ENCODE peak calls at places on chromosome 3, in five cellular contexts. One of them, this sample, is unnamed.

GRCh38 chr3:57004154-57004730 is 56.2 kb upstream of the SPATA12 start:
- DNase-seq in tibial nerve: no peak
- DNase-seq in astrocyte of the spinal cord: no peak
- DNase-seq in bronchial epithelial cell: peak; percentile 75
- DNase-seq in body of pancreas: no peak
- DNase-seq in this sample: no peak

GRCh38 chr3:27521179-27521871 is 37.1 kb upstream of the SLC4A7 start:
- DNase-seq in bronchial epithelial cell: peak; percentile 99
- DNase-seq in tibial nerve: peak; percentile 61
- DNase-seq in astrocyte of the spinal cord: peak; percentile 84
- DNase-seq in body of pancreas: peak; percentile 56
- DNase-seq in this sample: no peak

GRCh38 chr3:137347817-137348368 is 390.1 kb downstream of the IL20RB start:
- DNase-seq in tibial nerve: no peak
- DNase-seq in bronchial epithelial cell: no peak
- DNase-seq in body of pancreas: no peak
- DNase-seq in astrocyte of the spinal cord: no peak
- DNase-seq in this sample: no peak

GRCh38 chr3:45153658-45154437 is 7.7 kb upstream of the CDCP1 start:
- DNase-seq in astrocyte of the spinal cord: no peak
- DNase-seq in bronchial epithelial cell: peak; percentile 62
- DNase-seq in body of pancreas: no peak
- DNase-seq in tibial nerve: no peak
- DNase-seq in this sample: no peak

GRCh38 chr3:111103807-111104206 is 32.2 kb downstream of the NECTIN3 start:
- DNase-seq in tibial nerve: no peak
- DNase-seq in body of pancreas: no peak
- DNase-seq in astrocyte of the spinal cord: no peak
- DNase-seq in bronchial epithelial cell: peak; percentile 32
- DNase-seq in this sample: no peak

GRCh38 chr3:53157974-53158580 is 2.9 kb upstream of the PRKCD start:
- DNase-seq in astrocyte of the spinal cord: no peak
- DNase-seq in bronchial epithelial cell: no peak
- DNase-seq in tibial nerve: no peak
- DNase-seq in body of pancreas: peak; percentile 46
- DNase-seq in this sample: no peak

GRCh38 chr3:126154391-126155279 is 25.8 kb downstream of the ALDH1L1 start:
- DNase-seq in tibial nerve: no peak
- DNase-seq in bronchial epithelial cell: no peak
- DNase-seq in body of pancreas: no peak
- DNase-seq in astrocyte of the spinal cord: no peak
- DNase-seq in this sample: no peak

GRCh38 chr3:47874913-47875312 is 72.0 kb downstream of the DHX30 start:
- DNase-seq in bronchial epithelial cell: peak; percentile 87
- DNase-seq in body of pancreas: no peak
- DNase-seq in tibial nerve: no peak
- DNase-seq in astrocyte of the spinal cord: no peak
- DNase-seq in this sample: no peak

GRCh38 chr3:65029130-65029529 is 341.3 kb upstream of the ADAMTS9 start:
- DNase-seq in astrocyte of the spinal cord: no peak
- DNase-seq in bronchial epithelial cell: no peak
- DNase-seq in tibial nerve: no peak
- DNase-seq in body of pancreas: no peak
- DNase-seq in this sample: no peak

GRCh38 chr3:100213891-100214573 is 46.8 kb upstream of the TBC1D23 start:
- DNase-seq in body of pancreas: no peak
- DNase-seq in tibial nerve: no peak
- DNase-seq in astrocyte of the spinal cord: peak; percentile 65
- DNase-seq in bronchial epithelial cell: peak; percentile 29
- DNase-seq in this sample: no peak

GRCh38 chr3:129249284-129250065 is at the start of gene COPG1:
- DNase-seq in bronchial epithelial cell: peak; percentile 79
- DNase-seq in astrocyte of the spinal cord: peak; percentile 90
- DNase-seq in tibial nerve: peak; percentile 77
- DNase-seq in body of pancreas: peak; percentile 91
- DNase-seq in this sample: peak; percentile 94

GRCh38 chr3:29438580-29438979 is 157.7 kb downstream of the RBMS3 start:
- DNase-seq in body of pancreas: no peak
- DNase-seq in astrocyte of the spinal cord: no peak
- DNase-seq in tibial nerve: no peak
- DNase-seq in bronchial epithelial cell: no peak
- DNase-seq in this sample: no peak

GRCh38 chr3:171328419-171329082 is 131.7 kb downstream of the TNIK start:
- DNase-seq in tibial nerve: no peak
- DNase-seq in astrocyte of the spinal cord: no peak
- DNase-seq in body of pancreas: peak; percentile 49
- DNase-seq in bronchial epithelial cell: peak; percentile 21
- DNase-seq in this sample: no peak

GRCh38 chr3:118932822-118933558 is 101.7 kb downstream of the IGSF11 start:
- DNase-seq in bronchial epithelial cell: no peak
- DNase-seq in body of pancreas: peak; percentile 43
- DNase-seq in tibial nerve: no peak
- DNase-seq in astrocyte of the spinal cord: no peak
- DNase-seq in this sample: no peak

GRCh38 chr3:128395500-128396125 is 71.1 kb downstream of the DNAJB8 start:
- DNase-seq in body of pancreas: peak; percentile 58
- DNase-seq in tibial nerve: peak; percentile 55
- DNase-seq in bronchial epithelial cell: no peak
- DNase-seq in astrocyte of the spinal cord: peak; percentile 56
- DNase-seq in this sample: no peak

GRCh38 chr3:142808103-142808917 is 80.6 kb downstream of the PCOLCE2 start:
- DNase-seq in tibial nerve: no peak
- DNase-seq in astrocyte of the spinal cord: peak; percentile 76
- DNase-seq in bronchial epithelial cell: peak; percentile 95
- DNase-seq in body of pancreas: no peak
- DNase-seq in this sample: no peak

GRCh38 chr3:32238816-32239637 is 547 bp downstream of the CMTM8 start:
- DNase-seq in tibial nerve: no peak
- DNase-seq in astrocyte of the spinal cord: peak; percentile 38
- DNase-seq in bronchial epithelial cell: no peak
- DNase-seq in body of pancreas: peak; percentile 75
- DNase-seq in this sample: peak; percentile 50

GRCh38 chr3:153144779-153145178 is 17.2 kb upstream of the RAP2B start:
- DNase-seq in tibial nerve: no peak
- DNase-seq in body of pancreas: no peak
- DNase-seq in bronchial epithelial cell: peak; percentile 75
- DNase-seq in astrocyte of the spinal cord: peak; percentile 67
- DNase-seq in this sample: no peak

GRCh38 chr3:139935866-139936817 is 1.2 kb downstream of the CLSTN2 start:
- DNase-seq in tibial nerve: peak; percentile 36
- DNase-seq in astrocyte of the spinal cord: peak; percentile 14
- DNase-seq in bronchial epithelial cell: no peak
- DNase-seq in body of pancreas: peak; percentile 30
- DNase-seq in this sample: peak; percentile 19

GRCh38 chr3:160099855-160100254 is 111.2 kb downstream of the IL12A start:
- DNase-seq in astrocyte of the spinal cord: no peak
- DNase-seq in tibial nerve: no peak
- DNase-seq in body of pancreas: no peak
- DNase-seq in bronchial epithelial cell: no peak
- DNase-seq in this sample: peak; percentile 59

GRCh38 chr3:15337963-15338362 is 5.6 kb upstream of the SH3BP5 start:
- DNase-seq in bronchial epithelial cell: no peak
- DNase-seq in body of pancreas: no peak
- DNase-seq in astrocyte of the spinal cord: no peak
- DNase-seq in tibial nerve: no peak
- DNase-seq in this sample: no peak

GRCh38 chr3:114121996-114122709 is 56.7 kb downstream of the DRD3 start:
- DNase-seq in astrocyte of the spinal cord: peak; percentile 70
- DNase-seq in bronchial epithelial cell: peak; percentile 48
- DNase-seq in body of pancreas: peak; percentile 8
- DNase-seq in tibial nerve: no peak
- DNase-seq in this sample: no peak

GRCh38 chr3:33064929-33065328 is 32.0 kb downstream of the GLB1 start:
- DNase-seq in astrocyte of the spinal cord: no peak
- DNase-seq in bronchial epithelial cell: peak; percentile 1
- DNase-seq in tibial nerve: no peak
- DNase-seq in body of pancreas: no peak
- DNase-seq in this sample: no peak

GRCh38 chr3:111324142-111324541 is 217.9 kb upstream of the CD96 start:
- DNase-seq in tibial nerve: no peak
- DNase-seq in body of pancreas: no peak
- DNase-seq in bronchial epithelial cell: no peak
- DNase-seq in astrocyte of the spinal cord: no peak
- DNase-seq in this sample: no peak

GRCh38 chr3:137065381-137065780 is 107.6 kb downstream of the IL20RB start:
- DNase-seq in body of pancreas: no peak
- DNase-seq in bronchial epithelial cell: peak; percentile 21
- DNase-seq in tibial nerve: no peak
- DNase-seq in astrocyte of the spinal cord: no peak
- DNase-seq in this sample: no peak

DNA sequence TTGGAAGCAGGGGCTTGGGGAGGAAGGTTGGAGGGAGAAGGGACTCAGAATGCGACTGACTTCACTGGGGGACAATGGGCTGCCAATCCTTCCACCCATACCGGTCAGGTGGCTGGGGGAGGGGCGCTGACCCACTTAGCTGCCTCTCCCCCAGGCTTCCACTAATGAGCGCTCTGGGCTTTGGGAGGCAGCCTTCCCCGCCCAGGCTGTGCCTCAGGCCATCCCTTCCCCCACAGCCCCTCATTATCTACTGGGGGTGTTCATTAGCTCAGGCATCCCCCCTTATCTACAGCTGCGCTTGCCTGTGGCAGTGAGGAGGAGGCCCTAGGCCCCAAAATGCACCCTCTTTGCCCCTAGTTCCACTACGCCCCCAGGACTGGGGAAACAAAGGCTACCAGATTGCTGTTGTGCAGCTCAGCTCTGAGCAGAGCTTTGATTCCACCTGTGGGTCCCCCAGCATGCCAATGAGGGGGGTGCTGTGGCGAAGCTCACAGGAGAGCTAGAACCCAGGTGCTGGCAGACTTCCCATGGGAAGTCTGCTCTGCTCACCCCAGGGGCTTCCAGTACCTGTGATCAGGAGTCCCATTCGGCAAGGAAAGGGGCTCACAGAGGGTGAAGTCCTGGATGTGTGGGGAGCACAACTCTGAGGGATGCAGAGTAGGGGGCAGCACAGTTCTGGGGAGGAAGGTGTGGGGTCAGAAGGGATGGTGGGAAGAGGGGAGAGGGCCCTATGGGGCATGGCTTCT is 29.4 kb upstream of the SEMA3F start:
- DNase-seq in tibial nerve: no peak
- DNase-seq in astrocyte of the spinal cord: no peak
- DNase-seq in bronchial epithelial cell: no peak
- DNase-seq in body of pancreas: no peak
- DNase-seq in this sample: no peak
- TF ChIP-seq CTCF in tibial nerve: no peak
- TF ChIP-seq CTCF in astrocyte of the spinal cord: no peak
- TF ChIP-seq CTCF in bronchial epithelial cell: no peak
- TF ChIP-seq CTCF in body of pancreas: no peak
- TF ChIP-seq CTCF in this sample: no peak

GRCh38 chr3:59809016-59809415 is 759.2 kb upstream of the CFAP20DC start:
- DNase-seq in bronchial epithelial cell: peak; percentile 59
- DNase-seq in astrocyte of the spinal cord: peak; percentile 61
- DNase-seq in tibial nerve: no peak
- DNase-seq in body of pancreas: no peak
- DNase-seq in this sample: no peak

GRCh38 chr3:59809750-59810444 is 760.1 kb upstream of the CFAP20DC start:
- DNase-seq in tibial nerve: peak; percentile 18
- DNase-seq in bronchial epithelial cell: peak; percentile 68
- DNase-seq in astrocyte of the spinal cord: peak; percentile 54
- DNase-seq in body of pancreas: peak; percentile 3
- DNase-seq in this sample: peak; percentile 18

GRCh38 chr3:59812188-59812587 is 762.4 kb upstream of the CFAP20DC start:
- DNase-seq in body of pancreas: no peak
- DNase-seq in bronchial epithelial cell: no peak
- DNase-seq in tibial nerve: no peak
- DNase-seq in astrocyte of the spinal cord: no peak
- DNase-seq in this sample: no peak

GRCh38 chr3:59816312-59816711 is 766.5 kb upstream of the CFAP20DC start:
- DNase-seq in bronchial epithelial cell: peak; percentile 77
- DNase-seq in tibial nerve: no peak
- DNase-seq in body of pancreas: no peak
- DNase-seq in astrocyte of the spinal cord: no peak
- DNase-seq in this sample: no peak

GRCh38 chr3:59812778-59813558 is 763.1 kb upstream of the CFAP20DC start:
- DNase-seq in bronchial epithelial cell: no peak
- DNase-seq in tibial nerve: no peak
- DNase-seq in body of pancreas: no peak
- DNase-seq in astrocyte of the spinal cord: no peak
- DNase-seq in this sample: no peak
- TF ChIP-seq CTCF in bronchial epithelial cell: no peak
- TF ChIP-seq CTCF in tibial nerve: no peak
- TF ChIP-seq CTCF in body of pancreas: no peak
- TF ChIP-seq CTCF in astrocyte of the spinal cord: no peak
- TF ChIP-seq CTCF in this sample: no peak

GRCh38 chr3:186653984-186654383 is 11.8 kb upstream of the HRG start:
- DNase-seq in body of pancreas: no peak
- DNase-seq in tibial nerve: no peak
- DNase-seq in bronchial epithelial cell: no peak
- DNase-seq in astrocyte of the spinal cord: no peak
- DNase-seq in this sample: no peak
- TF ChIP-seq CTCF in body of pancreas: no peak
- TF ChIP-seq CTCF in tibial nerve: no peak
- TF ChIP-seq CTCF in bronchial epithelial cell: no peak
- TF ChIP-seq CTCF in astrocyte of the spinal cord: peak; percentile 20
- TF ChIP-seq CTCF in this sample: no peak

GRCh38 chr3:38136807-38137614 is at the start of gene ACAA1:
- DNase-seq in body of pancreas: peak; percentile 100
- DNase-seq in astrocyte of the spinal cord: peak; percentile 99
- DNase-seq in tibial nerve: peak; percentile 99
- DNase-seq in bronchial epithelial cell: peak; percentile 98
- DNase-seq in this sample: peak; percentile 98

GRCh38 chr3:38139191-38139590 is 730 bp downstream of the MYD88 start:
- DNase-seq in astrocyte of the spinal cord: no peak
- DNase-seq in bronchial epithelial cell: no peak
- DNase-seq in tibial nerve: no peak
- DNase-seq in body of pancreas: no peak
- DNase-seq in this sample: no peak

GRCh38 chr3:38138347-38139190 is at the start of gene MYD88:
- DNase-seq in bronchial epithelial cell: no peak
- DNase-seq in astrocyte of the spinal cord: peak; percentile 69
- DNase-seq in tibial nerve: peak; percentile 75
- DNase-seq in body of pancreas: peak; percentile 82
- DNase-seq in this sample: peak; percentile 80

GRCh38 chr3:38136272-38136806 is 588 bp downstream of the ACAA1 start:
- DNase-seq in body of pancreas: peak; percentile 72
- DNase-seq in bronchial epithelial cell: no peak
- DNase-seq in astrocyte of the spinal cord: no peak
- DNase-seq in tibial nerve: no peak
- DNase-seq in this sample: peak; percentile 43

DNA sequence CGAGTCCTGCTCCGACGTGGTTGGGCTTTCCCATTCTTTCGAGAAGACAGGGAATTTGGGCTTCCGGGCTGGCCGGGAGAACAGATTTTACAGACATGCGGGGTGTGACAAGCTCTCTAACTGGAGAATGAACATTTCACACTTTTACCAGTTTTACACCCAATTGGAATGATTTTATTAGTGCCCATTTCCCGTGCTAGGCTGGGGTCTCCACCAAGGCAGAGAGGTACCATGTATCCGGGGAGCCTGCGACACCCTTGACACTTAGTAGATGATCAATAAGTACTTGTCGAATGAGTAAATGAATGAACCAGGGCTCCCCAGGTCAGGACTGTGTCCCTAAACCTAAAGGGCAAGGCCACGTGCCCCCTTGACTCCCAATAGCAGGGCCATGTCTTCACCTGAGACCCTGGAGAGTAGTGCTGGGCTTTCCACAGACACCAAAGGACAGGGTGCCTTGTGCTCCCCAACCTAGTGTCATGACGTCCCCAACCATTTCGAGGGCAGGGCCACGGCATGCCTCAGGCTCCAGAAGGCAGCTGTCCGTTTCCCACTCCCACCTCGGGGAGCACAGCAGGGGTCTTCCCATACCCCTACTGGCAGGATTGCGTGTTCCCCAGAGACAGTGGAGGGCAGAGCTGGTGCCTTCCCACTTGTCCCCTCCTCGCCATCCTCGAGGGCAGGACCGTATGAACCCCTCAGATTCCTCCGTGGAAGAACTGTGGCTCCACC is 680 bp upstream of the MYD88 start:
- DNase-seq in astrocyte of the spinal cord: no peak
- DNase-seq in body of pancreas: no peak
- DNase-seq in bronchial epithelial cell: no peak
- DNase-seq in tibial nerve: peak; percentile 32
- DNase-seq in this sample: peak; percentile 52
- TF ChIP-seq CTCF in astrocyte of the spinal cord: peak; percentile 13
- TF ChIP-seq CTCF in body of pancreas: no peak
- TF ChIP-seq CTCF in bronchial epithelial cell: peak; percentile 33
- TF ChIP-seq CTCF in tibial nerve: no peak
- TF ChIP-seq CTCF in this sample: no peak